ENCODE peak calls at places on chromosome 20, in five cellular contexts. C is HL-60, U is IMR-90, B is tibial artery, X is fibroblast of pulmonary artery. K is an unnamed sample.

GRCh38 chr20:3472105-3472504 is 1.3 kb downstream of the ATRN start:
- DNase-seq in C (no peak), X (no peak), U (no peak), B (no peak), K (no peak)

GRCh38 chr20:61044499-61044898 is 207.6 kb upstream of the CDH4 start:
- DNase-seq in B (no peak), U (no peak), C (no peak), X (no peak), K (no peak)

GRCh38 chr20:45366631-45367030 is 3.7 kb downstream of the SYS1 start:
- DNase-seq in X (no peak), B (no peak), C (no peak), U (no peak), K (no peak)

GRCh38 chr20:46349742-46350056 is 41.4 kb upstream of the CDH22 start:
- DNase-seq in B (no peak), C (no peak), X (no peak), U (no peak), K (no peak)

GRCh38 chr20:17860306-17861197 is 108.0 kb downstream of the SNX5 start:
- DNase-seq in U (no peak), X (no peak), C (no peak), B (no peak), K (no peak)

GRCh38 chr20:57329608-57330221 is at the start of gene SPO11:
- DNase-seq in B (no peak), U (no peak), C (no peak), X (no peak), K (no peak)

GRCh38 chr20:9686866-9687265 is 152.0 kb downstream of the PAK5 start:
- DNase-seq in B (no peak), U (no peak), C (no peak), X (no peak), K (no peak)

GRCh38 chr20:1434571-1435336 is 31.9 kb downstream of the NSFL1C start:
- DNase-seq in C (peak), B (peak), X (peak), U (peak), K (no peak)

GRCh38 chr20:38072885-38073284 is 39.3 kb downstream of the RPRD1B start:
- DNase-seq in U (no peak), X (no peak), B (no peak), C (no peak), K (no peak)

DNA sequence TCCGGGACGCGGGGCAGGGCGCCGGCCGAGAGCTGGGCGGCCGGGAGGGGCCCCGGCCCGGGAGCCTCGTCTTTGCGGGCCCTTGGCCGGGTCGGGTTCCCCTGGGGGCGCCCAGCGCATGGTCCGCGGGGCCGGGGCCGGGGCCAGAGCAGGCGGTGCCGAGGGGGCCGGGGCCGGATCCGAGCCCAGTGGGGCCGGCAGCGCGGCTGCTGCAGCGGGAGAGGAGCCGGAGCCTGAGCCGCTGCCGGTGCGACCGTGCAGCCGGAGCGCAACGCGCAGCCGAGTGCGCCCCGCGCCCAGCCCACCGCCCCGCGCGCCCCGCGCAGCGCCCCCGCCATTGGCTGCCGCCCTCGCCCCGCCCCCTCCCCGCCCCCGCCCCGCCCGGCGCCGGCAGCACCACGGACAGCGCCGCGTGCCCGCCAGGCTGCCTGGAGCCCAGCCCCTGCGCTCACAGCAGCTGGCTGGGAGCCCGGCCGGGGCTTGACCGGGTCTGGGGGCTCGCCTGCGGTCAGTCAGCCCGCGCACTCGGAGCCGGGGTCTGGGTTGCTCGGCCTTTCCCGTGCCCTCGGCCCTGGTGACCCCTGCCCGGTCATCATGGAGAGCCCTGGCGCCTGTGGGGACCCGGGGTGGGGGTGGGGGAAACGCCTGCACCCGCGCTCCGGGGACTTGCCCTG is at the start of gene HRH3:
- DNase-seq in C (peak), B (no peak), U (no peak), X (peak), K (no peak)
- H3K4me3 ChIP-seq in C (no peak), B (peak), U (peak), X (no peak), K (peak)

GRCh38 chr20:50015636-50015992 is 32.8 kb downstream of the SNAI1 start:
- DNase-seq in C (no peak), U (no peak), X (no peak), B (no peak), K (no peak)
- H3K4me3 ChIP-seq in C (no peak), U (no peak), X (no peak), B (no peak), K (no peak)

GRCh38 chr20:32563311-32564272 is 21.5 kb downstream of the NOL4L start:
- DNase-seq in U (no peak), X (no peak), B (no peak), C (no peak), K (no peak)

GRCh38 chr20:32564440-32564839 is 20.7 kb downstream of the NOL4L start:
- DNase-seq in U (no peak), B (no peak), C (no peak), X (no peak), K (no peak)

GRCh38 chr20:32560989-32561830 is 23.9 kb downstream of the NOL4L start:
- DNase-seq in C (no peak), B (no peak), X (no peak), U (no peak), K (no peak)

GRCh38 chr20:32560482-32560988 is 24.6 kb downstream of the NOL4L start:
- DNase-seq in U (no peak), C (no peak), X (no peak), B (no peak), K (no peak)

GRCh38 chr20:32562495-32562911 is 22.6 kb downstream of the NOL4L start:
- DNase-seq in U (no peak), X (no peak), B (no peak), C (no peak), K (no peak)
- H3K4me3 ChIP-seq in U (no peak), X (no peak), B (no peak), C (no peak), K (no peak)

DNA sequence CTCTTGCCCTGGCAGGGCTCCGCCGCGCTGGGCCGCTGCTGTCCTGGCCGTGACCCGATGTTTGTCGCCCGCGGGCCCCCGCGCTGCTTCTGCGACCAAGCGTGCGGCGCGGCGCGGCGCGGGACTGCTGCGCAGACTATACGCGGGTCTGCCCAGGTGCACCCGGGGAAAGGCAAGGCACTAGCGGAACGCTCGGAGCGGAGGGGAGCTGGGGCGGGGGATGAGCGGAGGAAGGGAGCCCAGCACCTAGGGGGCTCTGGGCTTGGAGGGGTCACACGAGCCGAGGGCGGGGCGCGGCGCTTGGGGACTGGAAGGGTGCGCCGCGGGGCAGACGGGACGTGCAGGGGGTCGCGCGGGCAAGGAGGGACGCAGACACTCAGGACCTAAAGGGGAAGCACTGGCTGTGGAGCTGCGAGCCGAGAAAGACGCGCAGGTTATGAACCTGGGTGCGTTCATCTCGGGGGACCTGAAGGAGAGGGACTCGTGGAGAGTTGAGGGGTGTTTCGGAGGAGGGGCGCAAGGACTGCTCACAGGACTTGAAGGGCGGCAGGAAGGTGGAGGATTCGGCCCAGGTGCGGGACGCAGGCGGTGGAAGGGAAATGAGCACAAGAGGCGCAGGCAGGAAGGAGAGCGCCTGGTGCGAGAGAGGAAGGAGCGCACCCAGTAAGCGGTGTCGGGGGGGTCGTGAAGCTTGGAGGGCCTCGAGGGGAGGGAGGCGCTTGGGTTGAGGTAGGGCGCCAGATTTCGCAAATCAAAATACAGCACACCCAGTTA is 40.8 kb upstream of the ZNFX1 start:
- DNase-seq in U (no peak), C (no peak), B (no peak), X (no peak), K (no peak)
- H3K4me3 ChIP-seq in U (peak), C (peak), B (peak), X (peak), K (peak)

GRCh38 chr20:44154521-44155001 is 32.4 kb downstream of the JPH2 start:
- DNase-seq in B (no peak), U (no peak), X (no peak), C (no peak), K (peak)

GRCh38 chr20:44151621-44152416 is 35.2 kb downstream of the JPH2 start:
- DNase-seq in U (no peak), B (no peak), X (no peak), C (no peak), K (no peak)

GRCh38 chr20:44159125-44159524 is 27.9 kb downstream of the JPH2 start:
- DNase-seq in B (no peak), X (no peak), U (no peak), C (no peak), K (no peak)

GRCh38 chr20:44157061-44157460 is 29.9 kb downstream of the JPH2 start:
- DNase-seq in B (no peak), X (no peak), C (no peak), U (no peak), K (no peak)

DNA sequence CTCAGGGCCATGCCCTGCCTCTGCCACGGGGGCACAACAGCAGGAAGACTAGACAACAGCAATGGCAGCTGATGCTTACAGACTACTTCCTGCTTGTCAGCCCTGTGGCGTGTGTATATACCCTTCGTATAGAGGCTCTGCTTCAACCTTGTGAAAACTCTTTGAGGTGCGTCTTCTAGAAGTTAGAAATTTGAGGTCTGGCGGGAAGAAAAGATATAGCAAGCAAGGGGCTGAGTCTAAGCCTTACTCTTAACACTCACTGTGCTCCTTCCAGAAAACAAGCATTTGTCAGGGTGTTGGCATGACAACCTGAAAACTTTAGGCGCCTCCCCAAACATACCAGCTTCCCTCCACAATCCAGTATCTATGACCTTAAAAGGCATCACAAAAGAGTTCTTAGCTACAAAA is 33.3 kb downstream of the JPH2 start:
- DNase-seq in B (no peak), U (peak), X (peak), C (no peak), K (peak)
- H3K4me3 ChIP-seq in B (no peak), U (no peak), X (no peak), C (no peak), K (peak)

GRCh38 chr20:62217913-62218773 is 1.9 kb downstream of the HRH3 start:
- DNase-seq in B (no peak), U (no peak), X (no peak), C (no peak), K (no peak)
- H3K4me3 ChIP-seq in B (no peak), U (no peak), X (no peak), C (no peak), K (no peak)

DNA sequence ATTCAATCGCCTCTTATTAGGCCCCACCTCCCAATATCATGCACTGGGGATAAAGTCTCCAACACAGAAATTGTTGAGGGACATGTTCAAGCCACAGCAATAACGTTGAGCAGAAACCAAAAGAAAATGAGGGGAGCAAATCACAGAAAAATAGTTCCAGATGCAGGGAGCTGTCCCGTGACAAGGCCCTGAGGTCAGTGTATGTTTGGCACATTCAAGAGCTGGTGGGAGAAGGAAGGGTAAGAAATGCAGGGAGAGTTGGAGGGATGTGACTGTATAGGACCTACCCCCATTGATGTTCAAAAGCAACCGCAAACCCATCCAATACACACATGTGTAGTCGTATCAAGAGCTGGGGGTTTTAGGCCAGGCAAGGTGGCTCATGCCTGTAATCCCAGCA is 6.3 kb upstream of the SRSF6 start:
- DNase-seq in X (no peak), C (no peak), B (no peak), U (no peak), K (no peak)
- H3K4me3 ChIP-seq in X (no peak), C (no peak), B (no peak), U (no peak), K (no peak)

GRCh38 chr20:51567622-51568021 is 25.1 kb upstream of the NFATC2 start:
- DNase-seq in C (no peak), X (no peak), B (no peak), U (no peak), K (no peak)

GRCh38 chr20:51570755-51571469 is 28.4 kb upstream of the NFATC2 start:
- DNase-seq in X (no peak), B (peak), U (peak), C (no peak), K (no peak)

GRCh38 chr20:51571470-51571794 is 28.9 kb upstream of the NFATC2 start:
- DNase-seq in B (no peak), C (no peak), U (no peak), X (no peak), K (no peak)

GRCh38 chr20:51566594-51566993 is 24.1 kb upstream of the NFATC2 start:
- DNase-seq in B (no peak), C (no peak), X (no peak), U (no peak), K (no peak)

DNA sequence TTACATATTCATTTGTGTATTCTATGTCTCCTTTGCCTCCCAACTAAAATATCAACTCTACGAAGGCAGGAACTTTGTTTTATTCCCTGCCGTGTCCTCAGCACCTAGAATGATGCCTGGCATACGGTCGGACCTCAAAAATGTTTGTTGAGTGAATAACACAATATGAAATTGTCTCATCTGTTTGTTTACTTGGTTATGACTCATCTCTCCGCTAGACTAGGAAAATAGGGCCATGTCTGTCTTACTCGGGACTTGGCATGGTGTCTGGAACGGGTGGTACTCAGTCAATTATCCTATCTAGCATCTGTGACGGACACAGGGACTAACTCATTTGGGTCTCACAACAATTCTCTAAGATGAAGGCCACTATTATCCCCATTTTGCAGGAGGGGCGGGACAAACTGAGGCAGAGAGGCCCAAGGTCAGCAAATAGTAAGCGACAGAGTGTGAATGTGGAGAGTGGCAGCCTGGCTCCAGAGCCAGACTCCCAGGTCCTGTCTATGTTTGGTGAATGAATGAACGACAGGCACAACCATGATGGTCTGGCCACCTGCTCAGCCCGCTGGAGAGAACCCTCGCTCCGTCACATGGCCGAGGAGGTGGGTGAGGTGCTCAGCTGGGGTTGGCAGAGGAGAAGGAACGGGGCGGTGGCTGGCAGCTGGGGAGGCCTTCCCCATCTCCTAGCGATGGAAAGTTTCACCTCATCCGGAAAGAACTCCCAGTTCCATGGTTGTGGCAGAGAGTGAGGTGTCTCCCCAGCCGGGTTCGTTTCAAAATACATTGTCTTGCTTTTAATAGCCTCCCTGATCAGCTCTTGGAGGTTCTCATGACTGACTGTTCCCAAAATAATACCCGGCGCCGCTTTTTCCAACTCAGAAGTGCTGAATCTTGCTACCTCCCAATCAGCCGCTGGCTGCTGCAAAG is 27.6 kb upstream of the NFATC2 start:
- DNase-seq in B (peak), C (no peak), U (no peak), X (no peak), K (no peak)
- H3K4me3 ChIP-seq in B (peak), C (no peak), U (no peak), X (no peak), K (peak)

GRCh38 chr20:36493801-36494114 is 47.6 kb upstream of the MYL9 start:
- DNase-seq in B (peak), X (peak), C (no peak), U (peak), K (no peak)
- H3K4me3 ChIP-seq in B (no peak), X (no peak), C (no peak), U (no peak), K (peak)

GRCh38 chr20:30910937-30911725 is 346.3 kb upstream of the DEFB115 start:
- DNase-seq in B (no peak), C (no peak), U (no peak), X (no peak), K (no peak)
- H3K4me3 ChIP-seq in B (no peak), C (no peak), U (no peak), X (no peak), K (no peak)

K was measured in thoracic aorta.